ENCODE peak calls at places on chromosome 12, in five cellular contexts. X, A, Y, H and U are unnamed samples.

GRCh38 chr12:85367886-85368385 is 87.9 kb downstream of the ALX1 start:
- DNase-seq in X (no peak), A (no peak), Y (no peak), H (no peak), U (no peak)

GRCh38 chr12:80260269-80260668 is 160.9 kb downstream of the OTOGL start:
- DNase-seq in X (no peak), A (no peak), Y (no peak), H (no peak), U (no peak)

GRCh38 chr12:121814429-121815119 is 10.8 kb downstream of the SETD1B start:
- DNase-seq in X (no peak), A (no peak), Y (no peak), H (no peak), U (no peak)

GRCh38 chr12:78916845-78917480 is 52.4 kb downstream of the SYT1 start:
- DNase-seq in X (no peak), A (no peak), Y (no peak), H (no peak), U (peak)

GRCh38 chr12:53999596-54000104 is 311 bp upstream of the HOXC9 start:
- DNase-seq in X (no peak), A (no peak), Y (peak), H (no peak), U (no peak)

GRCh38 chr12:50641566-50641965 is 122.3 kb upstream of the ATF1 start:
- DNase-seq in X (no peak), A (no peak), Y (no peak), H (no peak), U (no peak)

GRCh38 chr12:113268621-113269020 is 47.4 kb downstream of the TPCN1 start:
- DNase-seq in X (no peak), A (no peak), Y (no peak), H (no peak), U (no peak)

GRCh38 chr12:68893741-68894140 is 39.2 kb downstream of the CPM start:
- DNase-seq in X (no peak), A (no peak), Y (no peak), H (no peak), U (no peak)

GRCh38 chr12:75954076-75954475 is 77.5 kb downstream of the PHLDA1 start:
- DNase-seq in X (peak), A (no peak), Y (peak), H (no peak), U (peak)

GRCh38 chr12:64674367-64674922 is 64.2 kb downstream of the RASSF3 start:
- DNase-seq in X (no peak), A (no peak), Y (no peak), H (no peak), U (no peak)